ENCODE peak calls at places on chromosomes 5 and 9, in nine cellular contexts. H is activated T-helper 1 cell treated with anti-CD3 and anti-CD28 coated beads, Interleukin-2, amount 50 U/mL, for 16 hours; K is T-helper 22 cell; F is aorta; V is naive B cell; Y is stimulated activated CD8-positive, alpha-beta memory T cell treated with anti-CD3 and anti-CD28 coated beads, Interleukin-7, amount 100 ng/mL, for 48 hours; S is left ventricle myocardium superior; U is COR-L47; C is activated CD4-positive, alpha-beta T cell treated with anti-CD3 and anti-CD28 coated beads, Interleukin-2, amount 50 U/mL, for 1 hour. O is an unnamed sample.

GRCh38 chr9:14710804-14711203 is 11.7 kb downstream of the CER1 start:
- DNase-seq in H (no peak), K (no peak), F (no peak), V (no peak), Y (no peak), S (no peak), U (no peak), C (no peak), O (no peak)

GRCh38 chr5:123874600-123875201 is 362.7 kb downstream of the CSNK1G3 start:
- DNase-seq in H (no peak), K (no peak), F (no peak), V (no peak), Y (no peak), S (no peak), U (no peak), C (no peak), O (no peak)

GRCh38 chr9:129383005-129383414 is 204.9 kb upstream of the IER5L start:
- DNase-seq in H (no peak), K (no peak), F (peak; percentile 75), V (no peak), Y (no peak), S (peak; percentile 69), U (peak; percentile 36), C (no peak), O (peak; percentile 77)

GRCh38 chr9:113620377-113621161 is 157.0 kb downstream of the RGS3 start:
- DNase-seq in H (no peak), K (no peak), F (peak; percentile 89), V (no peak), Y (peak; percentile 51), S (peak; percentile 72), U (no peak), C (no peak), O (no peak)

GRCh38 chr5:77210091-77211012 is at the start of gene PDE8B:
- DNase-seq in H (no peak), K (no peak), F (no peak), V (no peak), Y (no peak), S (peak; percentile 29), U (no peak), C (peak; percentile 14), O (no peak)

GRCh38 chr9:95509851-95510529 is 6.8 kb downstream of the PTCH1 start:
- DNase-seq in H (no peak), K (no peak), F (no peak), V (no peak), Y (no peak), S (peak; percentile 37), U (peak; percentile 24), C (no peak), O (no peak)

GRCh38 chr5:156675402-156675801 is 174.7 kb upstream of the PPP1R2B start:
- DNase-seq in H (no peak), K (no peak), F (no peak), V (no peak), Y (no peak), S (no peak), U (no peak), C (no peak), O (no peak)

GRCh38 chr9:133204993-133205336 is 4.1 kb downstream of the OBP2B start:
- DNase-seq in H (no peak), K (no peak), F (no peak), V (no peak), Y (no peak), S (no peak), U (no peak), C (no peak), O (no peak)

GRCh38 chr5:138948391-138949222 is 73.5 kb upstream of the LRRTM2 start:
- DNase-seq in H (no peak), K (no peak), F (no peak), V (no peak), Y (no peak), S (no peak), U (no peak), C (no peak), O (no peak)

GRCh38 chr5:56523779-56524178 is 290.6 kb upstream of the ANKRD55 start:
- DNase-seq in H (no peak), K (no peak), F (no peak), V (no peak), Y (no peak), S (no peak), U (no peak), C (no peak), O (no peak)

GRCh38 chr5:152560508-152561137 is 155.5 kb upstream of the NMUR2 start:
- DNase-seq in H (no peak), K (no peak), F (peak; percentile 65), V (no peak), Y (peak; percentile 4), S (peak; percentile 81), U (peak; percentile 65), C (peak; percentile 12), O (peak; percentile 77)

GRCh38 chr5:44707721-44708120 is 101.0 kb upstream of the MRPS30 start:
- DNase-seq in H (no peak), K (no peak), F (no peak), V (no peak), Y (no peak), S (no peak), U (no peak), C (no peak), O (peak; percentile 25)

GRCh38 chr9:120791161-120791560 is 2.1 kb downstream of the FBXW2 start:
- DNase-seq in H (no peak), K (no peak), F (no peak), V (no peak), Y (no peak), S (no peak), U (no peak), C (no peak), O (no peak)

GRCh38 chr9:105241356-105242043 is 3.0 kb upstream of the SLC44A1 start:
- DNase-seq in H (no peak), K (no peak), F (no peak), V (no peak), Y (no peak), S (no peak), U (no peak), C (no peak), O (no peak)

GRCh38 chr9:6969805-6970204 is 212.0 kb downstream of the KDM4C start:
- DNase-seq in H (no peak), K (no peak), F (no peak), V (no peak), Y (no peak), S (no peak), U (no peak), C (no peak), O (no peak)

GRCh38 chr9:130183133-130183762 is 11.0 kb downstream of the NCS1 start:
- DNase-seq in H (no peak), K (no peak), F (peak; percentile 87), V (no peak), Y (no peak), S (no peak), U (no peak), C (no peak), O (no peak)

GRCh38 chr9:18466101-18466500 is 7.9 kb upstream of the ADAMTSL1 start:
- DNase-seq in H (no peak), K (no peak), F (no peak), V (no peak), Y (no peak), S (no peak), U (no peak), C (no peak), O (no peak)

GRCh38 chr5:92505925-92506324 is 1075.1 kb downstream of the NR2F1-AS1 start:
- DNase-seq in H (no peak), K (no peak), F (no peak), V (no peak), Y (no peak), S (no peak), U (no peak), C (no peak), O (no peak)

GRCh38 chr9:94084314-94084713 is at the start of gene PTPDC1:
- DNase-seq in H (no peak), K (no peak), F (no peak), V (no peak), Y (no peak), S (no peak), U (peak; percentile 37), C (no peak), O (peak; percentile 49)

GRCh38 chr9:14424983-14425382 is 111.0 kb upstream of the NFIB start:
- DNase-seq in H (no peak), K (no peak), F (no peak), V (no peak), Y (no peak), S (no peak), U (no peak), C (no peak), O (peak; percentile 21)

GRCh38 chr5:119515192-119515591 is 62.9 kb downstream of the HSD17B4 start:
- DNase-seq in H (no peak), K (no peak), F (no peak), V (no peak), Y (no peak), S (no peak), U (no peak), C (no peak), O (no peak)

GRCh38 chr5:56941981-56942380 is 9.9 kb downstream of the MIER3 start:
- DNase-seq in H (no peak), K (no peak), F (no peak), V (no peak), Y (no peak), S (no peak), U (no peak), C (no peak), O (no peak)

GRCh38 chr5:143135832-143136551 is 267.5 kb downstream of the NR3C1 start:
- DNase-seq in H (no peak), K (no peak), F (no peak), V (no peak), Y (no peak), S (peak; percentile 49), U (no peak), C (no peak), O (no peak)

GRCh38 chr5:135460246-135461033 is 8.3 kb upstream of the TIFAB start:
- DNase-seq in H (no peak), K (no peak), F (peak; percentile 24), V (no peak), Y (no peak), S (no peak), U (no peak), C (no peak), O (peak; percentile 35)

GRCh38 chr9:94126844-94127243 is 42.6 kb downstream of the PTPDC1 start:
- DNase-seq in H (no peak), K (no peak), F (no peak), V (no peak), Y (no peak), S (no peak), U (no peak), C (no peak), O (no peak)

GRCh38 chr5:160421625-160422258 is at the start of gene PTTG1:
- DNase-seq in H (peak; percentile 79), K (peak; percentile 83), F (peak; percentile 97), V (peak; percentile 88), Y (peak; percentile 89), S (peak; percentile 98), U (peak; percentile 96), C (peak; percentile 88), O (peak; percentile 98)

GRCh38 chr9:13719981-13720380 is 440.5 kb upstream of the MPDZ start:
- DNase-seq in H (no peak), K (no peak), F (no peak), V (no peak), Y (no peak), S (no peak), U (no peak), C (no peak), O (no peak)

GRCh38 chr9:8856686-8857329 is 1057.2 kb upstream of the DMAC1 start:
- DNase-seq in H (no peak), K (no peak), F (no peak), V (no peak), Y (no peak), S (no peak), U (no peak), C (no peak), O (no peak)

GRCh38 chr9:121359358-121360294 is 10.4 kb downstream of the STOM start:
- DNase-seq in H (no peak), K (no peak), F (no peak), V (no peak), Y (no peak), S (no peak), U (no peak), C (no peak), O (no peak)

GRCh38 chr9:109449036-109449798 is 48.9 kb downstream of the PTPN3 start:
- DNase-seq in H (no peak), K (no peak), F (no peak), V (no peak), Y (no peak), S (no peak), U (no peak), C (no peak), O (no peak)

GRCh38 chr5:172076783-172077244 is 70.4 kb upstream of the FBXW11 start:
- DNase-seq in H (no peak), K (no peak), F (no peak), V (no peak), Y (no peak), S (no peak), U (no peak), C (no peak), O (no peak)

O was measured in Right ventricle myocardium inferior.